ENCODE peak calls at places on chromosomes 16 and 17, in four cellular contexts. One of them, this sample, is unnamed. For H3K9me3 and H3K4me1, the result is how much of the 10 kb centered on the place peaks cover.

GRCh38 chr17:15343749-15344148 is 2.4 kb upstream of the TEKT3 start:
- DNase-seq in prostate gland: no peak
- DNase-seq in body of pancreas: no peak
- DNase-seq in heart left ventricle: no peak
- DNase-seq in this sample: no peak

GRCh38 chr17:74076446-74076845 is 127.0 kb upstream of the RPL38 start:
- DNase-seq in prostate gland: no peak
- DNase-seq in body of pancreas: no peak
- DNase-seq in heart left ventricle: no peak
- DNase-seq in this sample: no peak

GRCh38 chr17:41773190-41773588 is 13.3 kb downstream of the JUP start:
- DNase-seq in prostate gland: peak
- DNase-seq in body of pancreas: peak
- DNase-seq in heart left ventricle: peak
- DNase-seq in this sample: peak

GRCh38 chr16:12375341-12375740 is 398.8 kb downstream of the SNX29 start:
- DNase-seq in prostate gland: no peak
- DNase-seq in body of pancreas: no peak
- DNase-seq in heart left ventricle: peak
- DNase-seq in this sample: no peak

GRCh38 chr17:78904371-78904770 is 1.4 kb upstream of the CEP295NL start:
- DNase-seq in prostate gland: no peak
- DNase-seq in body of pancreas: no peak
- DNase-seq in heart left ventricle: no peak
- DNase-seq in this sample: no peak

GRCh38 chr16:11395008-11395948 is 50.0 kb downstream of the RMI2 start:
- DNase-seq in prostate gland: peak
- DNase-seq in body of pancreas: no peak
- DNase-seq in heart left ventricle: peak
- DNase-seq in this sample: no peak

GRCh38 chr17:44898768-44899073 is 524 bp downstream of the EFTUD2 start:
- DNase-seq in prostate gland: no peak
- DNase-seq in body of pancreas: no peak
- DNase-seq in heart left ventricle: no peak
- DNase-seq in this sample: no peak

GRCh38 chr16:25692734-25693508 is 1.2 kb downstream of the HS3ST4 start:
- DNase-seq in prostate gland: no peak
- DNase-seq in body of pancreas: no peak
- DNase-seq in heart left ventricle: no peak
- DNase-seq in this sample: no peak

GRCh38 chr17:17391575-17392370 is 85.0 kb upstream of the MED9 start:
- DNase-seq in prostate gland: no peak
- DNase-seq in body of pancreas: no peak
- DNase-seq in heart left ventricle: no peak
- DNase-seq in this sample: no peak

GRCh38 chr17:67082110-67082509 is 37.8 kb downstream of the CACNG1 start:
- DNase-seq in prostate gland: no peak
- DNase-seq in body of pancreas: no peak
- DNase-seq in heart left ventricle: no peak
- DNase-seq in this sample: no peak

GRCh38 chr17:56652608-56653007 is 59.1 kb downstream of the NOG start:
- DNase-seq in prostate gland: no peak
- DNase-seq in body of pancreas: no peak
- DNase-seq in heart left ventricle: no peak
- DNase-seq in this sample: no peak

GRCh38 chr16:65679785-65680184 is 557.9 kb upstream of the CDH11 start:
- DNase-seq in prostate gland: no peak
- DNase-seq in body of pancreas: no peak
- DNase-seq in heart left ventricle: no peak
- DNase-seq in this sample: no peak

GRCh38 chr16:63938661-63939060 is 1183.2 kb downstream of the CDH11 start:
- DNase-seq in prostate gland: no peak
- DNase-seq in body of pancreas: no peak
- DNase-seq in heart left ventricle: no peak
- DNase-seq in this sample: no peak

GRCh38 chr17:78787444-78787843 is 5.4 kb upstream of the CYTH1 start:
- DNase-seq in prostate gland: no peak
- DNase-seq in body of pancreas: no peak
- DNase-seq in heart left ventricle: no peak
- DNase-seq in this sample: no peak

GRCh38 chr16:87608400-87608985 is 6.2 kb downstream of the JPH3 start:
- DNase-seq in prostate gland: peak
- DNase-seq in body of pancreas: peak
- DNase-seq in heart left ventricle: peak
- DNase-seq in this sample: peak

GRCh38 chr16:75446416-75446815 is 13.1 kb upstream of the CFDP1 start:
- DNase-seq in prostate gland: no peak
- DNase-seq in body of pancreas: no peak
- DNase-seq in heart left ventricle: no peak
- DNase-seq in this sample: no peak

GRCh38 chr17:80564545-80564944 is 19.9 kb downstream of the RPTOR start:
- DNase-seq in prostate gland: no peak
- DNase-seq in body of pancreas: no peak
- DNase-seq in heart left ventricle: no peak
- DNase-seq in this sample: no peak

GRCh38 chr17:3690094-3690715 is 5.8 kb downstream of the P2RX5 start:
- DNase-seq in prostate gland: no peak
- DNase-seq in body of pancreas: no peak
- DNase-seq in heart left ventricle: no peak
- DNase-seq in this sample: no peak

GRCh38 chr16:84737658-84738057 is 37.9 kb downstream of the USP10 start:
- DNase-seq in prostate gland: peak
- DNase-seq in body of pancreas: peak
- DNase-seq in heart left ventricle: no peak
- DNase-seq in this sample: peak

GRCh38 chr16:841455-842060 is 41.0 kb upstream of the GNG13 start:
- DNase-seq in prostate gland: no peak
- DNase-seq in body of pancreas: no peak
- DNase-seq in heart left ventricle: no peak
- DNase-seq in this sample: no peak
- H3K9me3 ChIP-seq in prostate gland: under half
- H3K9me3 ChIP-seq in body of pancreas: under half
- H3K9me3 ChIP-seq in heart left ventricle: under half
- H3K9me3 ChIP-seq in this sample: under half

DNA sequence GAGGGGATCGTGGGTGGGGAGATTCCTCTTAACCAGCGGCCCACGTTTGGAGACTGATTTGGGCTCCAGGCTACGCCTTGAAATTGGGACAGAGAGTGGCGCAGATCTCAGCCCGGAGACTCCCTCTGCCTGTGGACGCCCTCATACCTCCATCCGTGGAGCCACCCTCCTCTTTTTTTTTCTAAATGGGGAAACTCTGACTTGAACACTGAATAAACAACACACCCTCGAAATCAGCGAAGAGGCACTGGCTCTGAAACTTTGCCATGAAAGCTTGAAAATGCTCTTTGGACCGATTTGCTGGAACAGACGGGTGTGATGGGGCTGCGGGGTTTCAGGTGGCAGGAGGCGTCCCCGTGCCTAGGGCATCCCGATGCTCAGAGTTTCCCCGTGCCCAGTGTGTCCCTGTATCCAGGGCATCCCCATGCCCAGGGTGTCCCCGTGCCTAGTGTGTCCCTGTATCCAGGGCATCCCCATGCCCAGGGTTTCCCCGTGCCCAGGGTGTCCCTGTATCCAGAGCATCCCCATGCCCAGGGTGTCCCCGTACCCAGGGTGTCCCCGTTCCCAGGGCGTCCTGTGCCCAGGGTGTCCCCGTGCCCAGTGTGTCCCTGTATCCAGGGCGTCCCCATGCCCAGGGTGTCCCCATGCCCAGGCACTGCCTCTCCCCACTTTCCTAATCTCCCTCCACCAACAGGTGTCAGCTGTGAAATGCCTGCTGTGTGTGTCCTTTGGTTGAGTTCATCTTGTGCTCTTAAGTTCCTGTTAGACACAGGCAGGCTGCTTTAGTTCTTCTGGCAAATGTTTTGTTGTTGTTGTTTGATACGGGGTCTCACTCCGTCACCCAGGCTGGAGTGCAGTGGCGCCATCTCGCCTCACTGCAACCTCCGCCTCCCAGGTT is 187.0 kb downstream of the SEC14L1 start:
- DNase-seq in prostate gland: no peak
- DNase-seq in body of pancreas: peak
- DNase-seq in heart left ventricle: no peak
- DNase-seq in this sample: peak
- H3K4me1 ChIP-seq in prostate gland: under half
- H3K4me1 ChIP-seq in body of pancreas: under half
- H3K4me1 ChIP-seq in heart left ventricle: under half
- H3K4me1 ChIP-seq in this sample: half or more

DNA sequence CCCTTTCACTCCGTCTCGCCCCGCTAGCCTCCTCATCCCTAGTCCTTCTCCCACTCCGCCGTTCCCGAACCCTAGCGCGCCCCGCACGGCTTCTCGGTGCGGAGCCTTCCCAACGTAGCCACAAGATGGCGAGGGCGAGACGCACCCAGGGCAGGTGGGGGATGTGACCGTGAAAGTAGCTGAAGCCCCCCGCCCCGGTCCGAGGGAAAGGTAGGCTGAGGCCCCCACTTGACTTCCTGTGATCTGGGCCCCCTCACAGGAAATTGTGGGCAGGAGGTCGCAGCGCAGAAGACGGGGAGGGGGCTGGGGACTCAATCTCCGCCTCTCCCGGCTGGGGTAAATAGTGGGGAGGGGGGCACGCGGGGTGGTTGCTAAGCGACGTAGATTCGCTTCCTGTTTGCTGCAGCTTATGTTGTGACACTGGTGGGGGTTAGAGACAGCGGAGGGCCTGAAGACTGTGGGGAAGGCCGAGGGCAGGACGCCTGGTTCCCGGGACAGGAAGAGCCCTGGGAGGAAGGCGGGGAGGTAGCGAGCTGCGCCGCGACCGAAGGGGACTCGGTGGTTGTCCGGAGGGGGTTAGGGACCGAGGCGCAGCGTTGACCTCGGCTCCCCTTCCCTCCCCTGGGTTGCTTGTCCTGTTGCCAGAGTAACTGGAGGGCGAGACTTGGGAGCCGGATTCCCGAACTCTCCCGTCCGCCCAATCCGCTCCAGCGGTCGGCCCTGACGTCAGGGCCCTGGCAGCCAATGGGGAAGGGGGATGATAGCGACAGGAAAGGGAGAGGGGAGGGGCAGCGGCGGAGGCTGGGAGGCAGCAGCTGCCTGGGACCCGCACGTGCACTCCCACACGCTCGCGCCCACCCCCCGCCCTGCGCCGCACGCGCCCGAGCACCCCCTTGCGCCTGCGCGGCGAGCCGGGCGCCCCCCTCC is 1.1 kb downstream of the KDM6B start:
- DNase-seq in prostate gland: peak
- DNase-seq in body of pancreas: peak
- DNase-seq in heart left ventricle: peak
- DNase-seq in this sample: peak
- TF ChIP-seq POLR2A in prostate gland: peak
- TF ChIP-seq POLR2A in body of pancreas: peak
- TF ChIP-seq POLR2A in heart left ventricle: peak
- TF ChIP-seq POLR2A in this sample: peak

DNA sequence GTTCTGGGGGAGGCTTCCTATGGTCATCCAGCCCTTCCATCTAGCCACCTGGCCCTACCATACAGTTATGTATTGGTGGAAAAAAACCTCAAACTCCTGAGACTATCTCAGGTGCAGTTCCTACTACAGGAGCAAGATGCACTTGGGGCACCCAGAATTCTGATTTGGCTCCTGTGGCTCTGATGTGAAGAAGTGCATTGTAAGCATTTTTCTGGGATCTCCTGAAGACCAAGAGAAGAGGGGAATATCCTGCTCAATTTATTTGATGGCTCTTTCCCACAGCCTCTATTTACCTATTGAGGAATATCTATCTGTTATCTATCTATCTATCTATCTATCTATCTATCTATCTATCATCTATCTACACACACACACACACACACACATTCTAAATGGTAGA is 1981.5 kb downstream of the TP53TG3F start:
- DNase-seq in prostate gland: no peak
- DNase-seq in body of pancreas: no peak
- DNase-seq in heart left ventricle: no peak
- DNase-seq in this sample: no peak
- H3K9me3 ChIP-seq in prostate gland: under half
- H3K9me3 ChIP-seq in body of pancreas: under half
- H3K9me3 ChIP-seq in heart left ventricle: under half
- H3K9me3 ChIP-seq in this sample: under half

DNA sequence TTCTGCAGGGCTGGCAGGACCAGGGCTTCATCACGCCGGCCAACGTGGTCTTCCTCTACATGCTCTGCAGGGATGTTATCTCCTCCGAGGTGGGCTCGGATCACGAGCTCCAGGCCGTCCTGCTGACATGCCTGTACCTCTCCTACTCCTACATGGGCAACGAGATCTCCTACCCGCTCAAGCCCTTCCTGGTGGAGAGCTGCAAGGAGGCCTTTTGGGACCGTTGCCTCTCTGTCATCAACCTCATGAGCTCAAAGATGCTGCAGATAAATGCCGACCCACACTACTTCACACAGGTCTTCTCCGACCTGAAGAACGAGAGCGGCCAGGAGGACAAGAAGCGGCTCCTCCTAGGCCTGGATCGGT is 1.4 kb downstream of the CDK5R1 start:
- DNase-seq in prostate gland: no peak
- DNase-seq in body of pancreas: no peak
- DNase-seq in heart left ventricle: no peak
- DNase-seq in this sample: no peak
- H3K4me1 ChIP-seq in prostate gland: under half
- H3K4me1 ChIP-seq in body of pancreas: under half
- H3K4me1 ChIP-seq in heart left ventricle: under half
- H3K4me1 ChIP-seq in this sample: half or more

GRCh38 chr17:60315650-60316049 is 76.3 kb downstream of the USP32 start:
- DNase-seq in prostate gland: no peak
- DNase-seq in body of pancreas: no peak
- DNase-seq in heart left ventricle: no peak
- DNase-seq in this sample: no peak

GRCh38 chr17:60321336-60322055 is 70.4 kb downstream of the USP32 start:
- DNase-seq in prostate gland: no peak
- DNase-seq in body of pancreas: no peak
- DNase-seq in heart left ventricle: no peak
- DNase-seq in this sample: no peak

GRCh38 chr17:60322056-60322387 is 69.9 kb downstream of the USP32 start:
- DNase-seq in prostate gland: no peak
- DNase-seq in body of pancreas: no peak
- DNase-seq in heart left ventricle: no peak
- DNase-seq in this sample: no peak

GRCh38 chr17:60314423-60314822 is 77.5 kb downstream of the USP32 start:
- DNase-seq in prostate gland: no peak
- DNase-seq in body of pancreas: no peak
- DNase-seq in heart left ventricle: no peak
- DNase-seq in this sample: no peak

GRCh38 chr17:60318830-60319229 is 73.1 kb downstream of the USP32 start:
- DNase-seq in prostate gland: no peak
- DNase-seq in body of pancreas: no peak
- DNase-seq in heart left ventricle: no peak
- DNase-seq in this sample: no peak
- TF ChIP-seq POLR2A in prostate gland: no peak
- TF ChIP-seq POLR2A in body of pancreas: no peak
- TF ChIP-seq POLR2A in heart left ventricle: no peak
- TF ChIP-seq POLR2A in this sample: no peak

GRCh38 chr16:3311496-3311895 is 6.2 kb downstream of the ZNF75A start:
- DNase-seq in prostate gland: no peak
- DNase-seq in body of pancreas: no peak
- DNase-seq in heart left ventricle: no peak
- DNase-seq in this sample: no peak
- H3K9me3 ChIP-seq in prostate gland: under half
- H3K9me3 ChIP-seq in body of pancreas: half or more
- H3K9me3 ChIP-seq in heart left ventricle: half or more
- H3K9me3 ChIP-seq in this sample: half or more